ENCODE peak calls at places on chromosome X, in four cellular contexts. One of them, this sample, is unnamed.

GRCh38 chrX:46626566-46626965 is 53.0 kb downstream of the CHST7 start:
- DNase-seq in HCEC 1CT: no peak
- DNase-seq in stimulated activated CD8-positive, alpha-beta memory T cell treated with anti-CD3 and anti-CD28 coated beads, Interleukin-4, amount 100 ng/mL, for 24 hours: no peak
- DNase-seq in activated T-cell treated with anti-CD3 and anti-CD28 coated beads for 1 hour: no peak
- DNase-seq in this sample: no peak

GRCh38 chrX:151505796-151506195 is 57.7 kb upstream of the PASD1 start:
- DNase-seq in stimulated activated CD8-positive, alpha-beta memory T cell treated with anti-CD3 and anti-CD28 coated beads, Interleukin-4, amount 100 ng/mL, for 24 hours: no peak
- DNase-seq in HCEC 1CT: no peak
- DNase-seq in activated T-cell treated with anti-CD3 and anti-CD28 coated beads for 1 hour: no peak
- DNase-seq in this sample: peak; percentile 3

GRCh38 chrX:99705696-99706095 is 704.4 kb downstream of the PCDH19 start:
- DNase-seq in activated T-cell treated with anti-CD3 and anti-CD28 coated beads for 1 hour: no peak
- DNase-seq in HCEC 1CT: no peak
- DNase-seq in stimulated activated CD8-positive, alpha-beta memory T cell treated with anti-CD3 and anti-CD28 coated beads, Interleukin-4, amount 100 ng/mL, for 24 hours: no peak
- DNase-seq in this sample: no peak

GRCh38 chrX:124467202-124467601 is 120.8 kb downstream of the SH2D1A start:
- DNase-seq in HCEC 1CT: no peak
- DNase-seq in activated T-cell treated with anti-CD3 and anti-CD28 coated beads for 1 hour: no peak
- DNase-seq in stimulated activated CD8-positive, alpha-beta memory T cell treated with anti-CD3 and anti-CD28 coated beads, Interleukin-4, amount 100 ng/mL, for 24 hours: no peak
- DNase-seq in this sample: no peak

GRCh38 chrX:50799531-50799961 is 14.4 kb downstream of the SHROOM4 start:
- DNase-seq in activated T-cell treated with anti-CD3 and anti-CD28 coated beads for 1 hour: no peak
- DNase-seq in HCEC 1CT: no peak
- DNase-seq in stimulated activated CD8-positive, alpha-beta memory T cell treated with anti-CD3 and anti-CD28 coated beads, Interleukin-4, amount 100 ng/mL, for 24 hours: no peak
- DNase-seq in this sample: no peak

GRCh38 chrX:27186671-27187070 is 276.5 kb downstream of the PPP4R3C start:
- DNase-seq in HCEC 1CT: peak; percentile 8
- DNase-seq in activated T-cell treated with anti-CD3 and anti-CD28 coated beads for 1 hour: peak; percentile 0
- DNase-seq in stimulated activated CD8-positive, alpha-beta memory T cell treated with anti-CD3 and anti-CD28 coated beads, Interleukin-4, amount 100 ng/mL, for 24 hours: no peak
- DNase-seq in this sample: no peak

GRCh38 chrX:107619836-107620235 is 8.5 kb upstream of the PRPS1 start:
- DNase-seq in activated T-cell treated with anti-CD3 and anti-CD28 coated beads for 1 hour: no peak
- DNase-seq in HCEC 1CT: no peak
- DNase-seq in stimulated activated CD8-positive, alpha-beta memory T cell treated with anti-CD3 and anti-CD28 coated beads, Interleukin-4, amount 100 ng/mL, for 24 hours: no peak
- DNase-seq in this sample: no peak

GRCh38 chrX:44669626-44670025 is 127.0 kb upstream of the FUNDC1 start:
- DNase-seq in stimulated activated CD8-positive, alpha-beta memory T cell treated with anti-CD3 and anti-CD28 coated beads, Interleukin-4, amount 100 ng/mL, for 24 hours: no peak
- DNase-seq in HCEC 1CT: peak; percentile 2
- DNase-seq in activated T-cell treated with anti-CD3 and anti-CD28 coated beads for 1 hour: no peak
- DNase-seq in this sample: no peak

GRCh38 chrX:84186603-84187358 is 1.2 kb downstream of the RPS6KA6 start:
- DNase-seq in HCEC 1CT: peak; percentile 32
- DNase-seq in activated T-cell treated with anti-CD3 and anti-CD28 coated beads for 1 hour: no peak
- DNase-seq in stimulated activated CD8-positive, alpha-beta memory T cell treated with anti-CD3 and anti-CD28 coated beads, Interleukin-4, amount 100 ng/mL, for 24 hours: no peak
- DNase-seq in this sample: no peak

This sample was measured in GM12891.